ENCODE peak calls at places on chromosomes 12 and 14, in four cellular contexts. One of them, this sample, is unnamed.

GRCh38 chr14:68255697-68256178 is 436.2 kb downstream of the RAD51B start:
- DNase-seq in CD8-positive, alpha-beta memory T cell: no peak
- DNase-seq in transverse colon: no peak
- DNase-seq in WERI-Rb-1: no peak
- DNase-seq in this sample: no peak

GRCh38 chr12:64673490-64674169 is 63.3 kb downstream of the RASSF3 start:
- DNase-seq in CD8-positive, alpha-beta memory T cell: no peak
- DNase-seq in transverse colon: no peak
- DNase-seq in WERI-Rb-1: no peak
- DNase-seq in this sample: no peak

GRCh38 chr12:2324375-2324774 is 271.6 kb downstream of the CACNA1C start:
- DNase-seq in CD8-positive, alpha-beta memory T cell: no peak
- DNase-seq in transverse colon: peak; percentile 65
- DNase-seq in WERI-Rb-1: no peak
- DNase-seq in this sample: no peak

GRCh38 chr14:75198291-75198933 is 22.0 kb upstream of the TMED10 start:
- DNase-seq in CD8-positive, alpha-beta memory T cell: no peak
- DNase-seq in transverse colon: peak; percentile 36
- DNase-seq in WERI-Rb-1: no peak
- DNase-seq in this sample: no peak

GRCh38 chr12:85713368-85713767 is 122.8 kb downstream of the RASSF9 start:
- DNase-seq in CD8-positive, alpha-beta memory T cell: no peak
- DNase-seq in transverse colon: no peak
- DNase-seq in WERI-Rb-1: no peak
- DNase-seq in this sample: no peak

GRCh38 chr12:108612788-108613282 is 15.0 kb upstream of the TMEM119 start:
- DNase-seq in CD8-positive, alpha-beta memory T cell: no peak
- DNase-seq in transverse colon: no peak
- DNase-seq in WERI-Rb-1: no peak
- DNase-seq in this sample: no peak

GRCh38 chr12:31471823-31472222 is 119.1 kb downstream of the DENND5B start:
- DNase-seq in CD8-positive, alpha-beta memory T cell: no peak
- DNase-seq in transverse colon: no peak
- DNase-seq in WERI-Rb-1: no peak
- DNase-seq in this sample: no peak

GRCh38 chr12:31647106-31647505 is 12.4 kb upstream of the ETFBKMT start:
- DNase-seq in CD8-positive, alpha-beta memory T cell: no peak
- DNase-seq in transverse colon: no peak
- DNase-seq in WERI-Rb-1: peak; percentile 35
- DNase-seq in this sample: no peak

GRCh38 chr14:100529561-100530031 is 57.6 kb downstream of the BEGAIN start:
- DNase-seq in CD8-positive, alpha-beta memory T cell: no peak
- DNase-seq in transverse colon: no peak
- DNase-seq in WERI-Rb-1: peak; percentile 3
- DNase-seq in this sample: no peak

GRCh38 chr12:5971194-5971850 is 26.3 kb upstream of the ANO2 start:
- DNase-seq in CD8-positive, alpha-beta memory T cell: no peak
- DNase-seq in transverse colon: no peak
- DNase-seq in WERI-Rb-1: no peak
- DNase-seq in this sample: no peak

GRCh38 chr14:64412237-64412636 is 24.1 kb downstream of the MTHFD1 start:
- DNase-seq in CD8-positive, alpha-beta memory T cell: no peak
- DNase-seq in transverse colon: no peak
- DNase-seq in WERI-Rb-1: no peak
- DNase-seq in this sample: no peak
- H3K36me3 ChIP-seq in CD8-positive, alpha-beta memory T cell: peaks cover 12% of the 10 kb centered on the region
- H3K36me3 ChIP-seq in transverse colon: no peaks in the 10 kb centered on the region
- H3K36me3 ChIP-seq in WERI-Rb-1: peaks cover 52% of the 10 kb centered on the region
- H3K36me3 ChIP-seq in this sample: peaks cover 19% of the 10 kb centered on the region

GRCh38 chr14:49642163-49642562 is 7.1 kb upstream of the DNAAF2 start:
- DNase-seq in CD8-positive, alpha-beta memory T cell: no peak
- DNase-seq in transverse colon: no peak
- DNase-seq in WERI-Rb-1: no peak
- DNase-seq in this sample: no peak

GRCh38 chr14:49636866-49637265 is 1.8 kb upstream of the DNAAF2 start:
- DNase-seq in CD8-positive, alpha-beta memory T cell: no peak
- DNase-seq in transverse colon: no peak
- DNase-seq in WERI-Rb-1: no peak
- DNase-seq in this sample: no peak

GRCh38 chr14:49637534-49638078 is 2.6 kb upstream of the DNAAF2 start:
- DNase-seq in CD8-positive, alpha-beta memory T cell: no peak
- DNase-seq in transverse colon: no peak
- DNase-seq in WERI-Rb-1: no peak
- DNase-seq in this sample: no peak

GRCh38 chr14:49640540-49641417 is 5.7 kb upstream of the DNAAF2 start:
- DNase-seq in CD8-positive, alpha-beta memory T cell: no peak
- DNase-seq in transverse colon: no peak
- DNase-seq in WERI-Rb-1: no peak
- DNase-seq in this sample: no peak

DNA sequence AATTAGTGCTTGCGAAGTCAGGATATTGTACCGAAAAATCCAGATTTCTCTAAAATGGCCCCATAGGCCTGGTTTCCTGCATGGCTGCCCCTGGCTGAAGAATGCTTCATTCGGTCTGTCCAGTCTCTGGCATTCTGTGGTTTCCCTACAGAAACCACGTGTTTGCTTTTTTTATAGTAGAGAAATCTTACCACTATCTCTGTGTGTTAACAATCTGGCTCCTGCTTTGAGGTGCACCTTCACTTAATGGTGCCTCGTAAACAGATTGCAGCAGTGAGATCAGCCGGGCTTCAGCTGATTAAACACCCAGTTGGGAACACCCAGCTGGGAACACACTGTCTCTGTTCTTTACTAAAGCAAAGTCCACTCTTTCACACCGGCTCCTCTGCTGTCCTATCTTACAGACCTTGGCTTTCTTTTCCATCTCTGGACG is 6.7 kb upstream of the DNAAF2 start:
- DNase-seq in CD8-positive, alpha-beta memory T cell: no peak
- DNase-seq in transverse colon: peak; percentile 78
- DNase-seq in WERI-Rb-1: peak; percentile 28
- DNase-seq in this sample: no peak
- H3K27ac ChIP-seq in CD8-positive, alpha-beta memory T cell: no peak overlapping the region
- H3K27ac ChIP-seq in transverse colon: peak overlapping the region; percentile 83
- H3K27ac ChIP-seq in WERI-Rb-1: peak overlapping the region; percentile 19
- H3K27ac ChIP-seq in this sample: no peak overlapping the region

GRCh38 chr12:111505601-111506036 is 93.5 kb downstream of the ATXN2 start:
- DNase-seq in CD8-positive, alpha-beta memory T cell: peak; percentile 55
- DNase-seq in transverse colon: no peak
- DNase-seq in WERI-Rb-1: no peak
- DNase-seq in this sample: no peak

GRCh38 chr12:111503116-111503515 is 96.0 kb downstream of the ATXN2 start:
- DNase-seq in CD8-positive, alpha-beta memory T cell: no peak
- DNase-seq in transverse colon: no peak
- DNase-seq in WERI-Rb-1: peak; percentile 61
- DNase-seq in this sample: no peak

GRCh38 chr12:111506260-111506659 is 92.9 kb downstream of the ATXN2 start:
- DNase-seq in CD8-positive, alpha-beta memory T cell: no peak
- DNase-seq in transverse colon: no peak
- DNase-seq in WERI-Rb-1: no peak
- DNase-seq in this sample: no peak
- H3K36me3 ChIP-seq in CD8-positive, alpha-beta memory T cell: peaks cover 17% of the 10 kb centered on the region
- H3K36me3 ChIP-seq in transverse colon: no peaks in the 10 kb centered on the region
- H3K36me3 ChIP-seq in WERI-Rb-1: peaks cover 38% of the 10 kb centered on the region
- H3K36me3 ChIP-seq in this sample: peaks cover 13% of the 10 kb centered on the region

DNA sequence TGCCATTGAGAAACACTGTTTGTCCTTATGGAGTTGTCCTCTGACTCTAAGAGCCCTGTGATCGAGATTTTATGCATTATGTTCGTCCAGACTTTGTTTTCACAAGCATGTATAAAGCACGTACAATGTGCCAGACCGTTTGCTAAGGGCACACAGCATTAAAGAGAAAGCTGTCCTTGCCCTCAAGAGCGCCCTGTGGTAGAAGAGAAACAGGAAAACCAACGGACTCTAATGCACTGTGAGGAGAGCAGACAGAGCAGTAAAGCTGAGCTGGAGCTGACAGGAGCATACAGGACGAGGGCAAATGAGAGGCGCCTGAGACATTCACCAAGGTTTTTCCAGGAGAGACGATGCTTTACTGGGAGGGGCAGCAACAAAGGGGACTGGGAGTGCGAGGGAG is 66.2 kb upstream of the OVCH1 start:
- DNase-seq in CD8-positive, alpha-beta memory T cell: no peak
- DNase-seq in transverse colon: no peak
- DNase-seq in WERI-Rb-1: no peak
- DNase-seq in this sample: no peak
- H3K27ac ChIP-seq in CD8-positive, alpha-beta memory T cell: no peak overlapping the region
- H3K27ac ChIP-seq in transverse colon: peak overlapping the region; percentile 43
- H3K27ac ChIP-seq in WERI-Rb-1: no peak overlapping the region
- H3K27ac ChIP-seq in this sample: no peak overlapping the region

DNA sequence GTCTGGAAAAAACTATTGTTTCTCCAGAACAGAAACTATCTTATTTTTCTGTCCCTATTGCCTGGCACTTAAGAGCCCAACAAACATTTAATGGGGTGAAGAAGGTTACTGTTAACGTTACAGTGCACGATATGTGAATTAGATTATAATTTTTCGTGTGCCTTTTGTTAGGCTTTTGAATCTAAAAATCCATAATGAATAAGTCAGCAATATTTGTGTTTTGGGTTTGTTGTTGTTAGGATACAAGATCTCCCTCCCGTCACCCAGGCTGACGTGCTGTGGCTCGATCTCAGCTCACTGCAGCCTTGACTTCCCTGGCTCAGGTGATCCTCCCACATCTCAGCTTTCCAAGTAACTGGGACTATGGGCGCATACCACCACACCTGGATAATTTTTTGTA is 7.9 kb downstream of the METAP2 start:
- DNase-seq in CD8-positive, alpha-beta memory T cell: no peak
- DNase-seq in transverse colon: no peak
- DNase-seq in WERI-Rb-1: no peak
- DNase-seq in this sample: no peak
- H3K36me3 ChIP-seq in CD8-positive, alpha-beta memory T cell: peaks cover 33% of the 10 kb centered on the region
- H3K36me3 ChIP-seq in transverse colon: no peaks in the 10 kb centered on the region
- H3K36me3 ChIP-seq in WERI-Rb-1: peaks cover 83% of the 10 kb centered on the region
- H3K36me3 ChIP-seq in this sample: peaks cover 18% of the 10 kb centered on the region

GRCh38 chr12:12557733-12558132 is 4.9 kb downstream of the DUSP16 start:
- DNase-seq in CD8-positive, alpha-beta memory T cell: no peak
- DNase-seq in transverse colon: no peak
- DNase-seq in WERI-Rb-1: no peak
- DNase-seq in this sample: no peak
- H3K27ac ChIP-seq in CD8-positive, alpha-beta memory T cell: no peak overlapping the region
- H3K27ac ChIP-seq in transverse colon: no peak overlapping the region
- H3K27ac ChIP-seq in WERI-Rb-1: no peak overlapping the region
- H3K27ac ChIP-seq in this sample: no peak overlapping the region

GRCh38 chr12:132021965-132022364 is 72.2 kb downstream of the EP400 start:
- DNase-seq in CD8-positive, alpha-beta memory T cell: no peak
- DNase-seq in transverse colon: no peak
- DNase-seq in WERI-Rb-1: no peak
- DNase-seq in this sample: no peak
- H3K36me3 ChIP-seq in CD8-positive, alpha-beta memory T cell: peaks cover 70% of the 10 kb centered on the region
- H3K36me3 ChIP-seq in transverse colon: no peaks in the 10 kb centered on the region
- H3K36me3 ChIP-seq in WERI-Rb-1: peaks cover 86% of the 10 kb centered on the region
- H3K36me3 ChIP-seq in this sample: peaks cover 80% of the 10 kb centered on the region

DNA sequence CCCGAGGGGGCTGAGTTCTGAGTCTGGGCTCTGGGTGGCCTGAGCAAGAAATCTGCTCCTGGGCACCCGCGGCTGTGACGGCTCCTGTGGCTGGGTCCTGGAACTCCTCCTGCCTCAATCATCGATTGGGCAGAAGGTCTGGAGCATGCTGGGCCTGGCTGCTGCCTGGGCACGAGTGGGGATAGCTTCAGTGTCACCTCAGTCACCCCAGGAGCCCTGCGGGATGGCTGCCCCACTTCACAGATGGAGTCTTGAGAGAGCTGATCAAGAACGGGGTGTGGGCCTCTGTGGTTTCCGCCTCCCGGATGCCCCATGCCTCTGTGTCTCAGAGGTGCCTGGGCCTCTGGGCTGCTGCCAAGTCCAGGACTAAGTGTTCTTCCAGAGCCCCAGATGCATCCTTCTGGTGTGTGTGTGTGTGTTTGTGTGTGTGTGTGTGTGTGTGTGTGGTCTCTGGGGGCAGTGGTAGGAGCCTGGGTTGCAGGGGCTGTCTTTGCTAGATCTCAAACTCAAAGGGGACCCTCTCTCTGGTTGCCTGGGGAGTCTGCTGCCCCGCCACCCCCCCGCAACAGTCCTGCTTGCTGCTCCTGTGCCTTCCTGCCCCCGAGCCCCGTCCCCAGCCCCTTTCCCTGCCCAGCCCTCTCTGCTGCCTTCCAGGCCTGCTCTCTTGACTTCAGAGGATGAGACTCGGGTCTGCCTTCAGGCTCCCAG is 185.5 kb upstream of the C14orf180 start:
- DNase-seq in CD8-positive, alpha-beta memory T cell: peak; percentile 78
- DNase-seq in transverse colon: peak; percentile 59
- DNase-seq in WERI-Rb-1: no peak
- DNase-seq in this sample: peak; percentile 65
- H3K27ac ChIP-seq in CD8-positive, alpha-beta memory T cell: peak overlapping the region; percentile 41
- H3K27ac ChIP-seq in transverse colon: no peak overlapping the region
- H3K27ac ChIP-seq in WERI-Rb-1: no peak overlapping the region
- H3K27ac ChIP-seq in this sample: peak overlapping the region; percentile 29

GRCh38 chr12:56715798-56716197 is 9.3 kb downstream of the NACA start:
- DNase-seq in CD8-positive, alpha-beta memory T cell: no peak
- DNase-seq in transverse colon: no peak
- DNase-seq in WERI-Rb-1: no peak
- DNase-seq in this sample: no peak
- H3K36me3 ChIP-seq in CD8-positive, alpha-beta memory T cell: peaks cover 57% of the 10 kb centered on the region
- H3K36me3 ChIP-seq in transverse colon: no peaks in the 10 kb centered on the region
- H3K36me3 ChIP-seq in WERI-Rb-1: peaks cover 78% of the 10 kb centered on the region
- H3K36me3 ChIP-seq in this sample: peaks cover 54% of the 10 kb centered on the region

GRCh38 chr14:64212666-64213065 is 81.5 kb downstream of the ESR2 start:
- DNase-seq in CD8-positive, alpha-beta memory T cell: no peak
- DNase-seq in transverse colon: no peak
- DNase-seq in WERI-Rb-1: no peak
- DNase-seq in this sample: no peak
- H3K27ac ChIP-seq in CD8-positive, alpha-beta memory T cell: no peak overlapping the region
- H3K27ac ChIP-seq in transverse colon: no peak overlapping the region
- H3K27ac ChIP-seq in WERI-Rb-1: no peak overlapping the region
- H3K27ac ChIP-seq in this sample: no peak overlapping the region